ENCODE peak calls at places on chromosomes 7 and 10, in six cellular contexts. X, V, L, B, U and J are unnamed samples.

GRCh38 chr7:156401617-156402016 is 239.0 kb upstream of the RNF32 start:
- DNase-seq in L (no peak), X (no peak), U (no peak), V (no peak), B (no peak), J (no peak)

GRCh38 chr10:44334621-44335184 is 50.2 kb downstream of the CXCL12 start:
- DNase-seq in B (no peak), V (no peak), X (no peak), U (no peak), L (no peak), J (no peak)

GRCh38 chr7:23472974-23473847 is 2.9 kb upstream of the IGF2BP3 start:
- DNase-seq in L (no peak), V (no peak), B (peak), X (peak), U (no peak), J (no peak)

GRCh38 chr10:118045154-118045841 is 1.4 kb downstream of the RAB11FIP2 start:
- DNase-seq in V (no peak), L (no peak), X (no peak), U (no peak), B (no peak), J (no peak)

GRCh38 chr7:41771717-41772116 is 68.8 kb upstream of the INHBA start:
- DNase-seq in U (no peak), V (no peak), X (no peak), L (no peak), B (no peak), J (no peak)

GRCh38 chr10:23150081-23150480 is 42.0 kb upstream of the PTF1A start:
- DNase-seq in L (no peak), U (no peak), B (no peak), X (no peak), V (no peak), J (no peak)

GRCh38 chr7:107993879-107994278 is 9.1 kb downstream of the LAMB1 start:
- DNase-seq in U (no peak), B (no peak), V (no peak), L (no peak), X (no peak), J (no peak)

GRCh38 chr7:50762337-50762736 is 20.4 kb downstream of the GRB10 start:
- DNase-seq in V (no peak), B (no peak), X (no peak), U (no peak), L (no peak), J (no peak)

GRCh38 chr7:149495785-149496641 is 1.6 kb downstream of the ZNF746 start:
- DNase-seq in L (no peak), V (no peak), B (peak), U (no peak), X (peak), J (no peak)

DNA sequence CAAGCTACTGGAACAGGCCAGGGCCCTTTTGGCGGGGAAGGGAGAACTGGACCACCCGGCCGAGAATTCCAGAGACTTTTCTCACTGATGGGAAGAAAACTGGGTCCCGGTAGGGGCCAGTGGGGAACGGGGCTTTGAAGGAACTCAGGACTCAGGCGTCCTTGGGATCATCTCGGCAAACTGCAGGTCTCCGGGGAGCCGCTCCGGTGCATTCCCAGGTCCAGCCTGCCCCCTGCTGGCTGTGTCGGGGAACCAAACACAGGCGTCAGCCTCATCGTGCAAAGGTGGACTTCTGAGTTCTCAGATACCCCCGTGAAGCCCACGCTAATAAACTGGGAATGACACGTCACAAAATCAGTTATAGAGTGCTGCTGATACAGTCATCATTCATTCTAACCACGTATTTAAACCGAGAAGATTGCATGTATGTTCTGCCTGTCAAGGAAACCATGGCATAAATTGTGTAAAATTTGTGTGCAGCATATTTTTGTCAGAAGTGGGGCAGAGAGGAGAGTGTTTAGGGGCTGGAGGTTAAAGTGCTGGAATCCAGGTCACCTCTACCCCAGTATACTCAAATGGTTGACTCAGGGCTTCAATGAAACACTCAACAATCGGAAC is 76.1 kb upstream of the CPXM2 start:
- DNase-seq in B (peak), L (peak), U (peak), X (peak), V (no peak), J (peak)
- TF ChIP-seq TAF1 in B (no peak), L (no peak), U (no peak), X (no peak), V (no peak), J (no peak)

DNA sequence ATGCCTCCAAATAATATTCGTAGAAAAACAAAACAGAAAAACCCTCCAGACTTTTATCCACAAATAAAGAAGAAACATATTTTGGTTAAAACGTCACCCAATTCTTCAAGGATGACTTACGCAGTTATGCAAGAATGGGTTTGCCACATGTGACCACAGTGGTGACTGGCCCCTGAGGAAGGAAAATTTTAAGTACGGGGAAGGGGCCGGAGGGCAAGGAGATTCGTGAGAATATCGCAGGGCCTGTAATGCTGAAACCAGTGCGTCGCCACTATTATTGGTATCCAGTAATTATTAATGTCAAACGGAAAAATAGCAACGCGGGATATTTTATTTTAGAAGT is 552 bp upstream of the MRPS24 start:
- DNase-seq in V (no peak), U (no peak), X (no peak), L (no peak), B (no peak), J (no peak)
- TF ChIP-seq TAF1 in V (no peak), U (no peak), X (no peak), L (no peak), B (no peak), J (no peak)

GRCh38 chr7:94643771-94644545 is 12.0 kb downstream of the SGCE start:
- DNase-seq in B (no peak), X (no peak), L (no peak), V (no peak), U (no peak), J (no peak)
- TF ChIP-seq TAF1 in B (no peak), X (no peak), L (no peak), V (no peak), U (no peak), J (no peak)

DNA sequence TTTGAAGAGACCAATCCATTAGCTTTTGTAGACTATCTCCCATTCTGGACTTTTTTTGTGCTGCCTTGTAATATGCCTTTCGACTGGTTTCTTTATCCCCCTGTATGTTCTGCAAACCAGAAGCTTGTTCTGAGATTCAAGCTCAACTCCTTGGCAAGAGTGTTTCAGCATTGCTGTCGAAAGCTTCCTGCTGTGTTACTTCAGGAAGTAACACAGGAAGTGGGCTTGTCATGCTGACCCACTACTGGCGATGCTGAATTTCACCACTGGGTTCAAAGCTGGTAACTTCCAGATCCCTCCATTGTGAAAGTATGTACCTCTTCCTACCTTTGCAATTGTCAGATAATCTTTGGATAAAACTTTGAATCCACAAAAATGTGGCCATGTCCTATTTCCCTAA is 57.9 kb upstream of the INSYN2A start:
- DNase-seq in V (no peak), X (no peak), B (no peak), L (no peak), U (no peak), J (no peak)
- TF ChIP-seq TAF1 in V (no peak), X (no peak), B (no peak), L (no peak), U (no peak), J (no peak)

GRCh38 chr7:135929249-135929648 is 47.9 kb downstream of the MTPN start:
- DNase-seq in V (no peak), L (no peak), B (no peak), U (no peak), X (no peak), J (no peak)
- TF ChIP-seq TAF1 in V (no peak), L (no peak), B (no peak), U (no peak), X (no peak), J (no peak)